ENCODE peak calls at places on chromosomes 7 and 10, in six cellular contexts. One of them, this sample, is unnamed.

GRCh38 chr10:73965890-73966768 is 31.8 kb upstream of the VCL start:
- DNase-seq in K562: no peak
- DNase-seq in GM12891: no peak
- DNase-seq in H1: peak; percentile 96
- DNase-seq in HepG2: peak; percentile 63
- DNase-seq in GM12878: no peak
- DNase-seq in this sample: no peak

GRCh38 chr10:114566064-114566463 is 92.0 kb downstream of the ABLIM1 start:
- DNase-seq in K562: no peak
- DNase-seq in GM12891: no peak
- DNase-seq in H1: no peak
- DNase-seq in HepG2: no peak
- DNase-seq in GM12878: no peak
- DNase-seq in this sample: no peak

GRCh38 chr10:15197911-15198310 is 29.4 kb upstream of the NMT2 start:
- DNase-seq in K562: no peak
- DNase-seq in GM12891: no peak
- DNase-seq in H1: no peak
- DNase-seq in HepG2: no peak
- DNase-seq in GM12878: no peak
- DNase-seq in this sample: no peak

GRCh38 chr10:108375691-108376090 is 1211.2 kb upstream of the SORCS1 start:
- DNase-seq in K562: no peak
- DNase-seq in GM12891: no peak
- DNase-seq in H1: no peak
- DNase-seq in HepG2: no peak
- DNase-seq in GM12878: no peak
- DNase-seq in this sample: no peak

GRCh38 chr7:151121380-151122170 is 35.3 kb downstream of the AGAP3 start:
- DNase-seq in K562: no peak
- DNase-seq in GM12891: no peak
- DNase-seq in H1: no peak
- DNase-seq in HepG2: no peak
- DNase-seq in GM12878: no peak
- DNase-seq in this sample: no peak

GRCh38 chr10:12658526-12658925 is 309.2 kb downstream of the CAMK1D start:
- DNase-seq in K562: no peak
- DNase-seq in GM12891: no peak
- DNase-seq in H1: no peak
- DNase-seq in HepG2: no peak
- DNase-seq in GM12878: no peak
- DNase-seq in this sample: no peak

GRCh38 chr7:17971392-17971791 is 31.1 kb upstream of the SNX13 start:
- DNase-seq in K562: no peak
- DNase-seq in GM12891: no peak
- DNase-seq in H1: no peak
- DNase-seq in HepG2: no peak
- DNase-seq in GM12878: no peak
- DNase-seq in this sample: no peak

GRCh38 chr10:102629661-102630614 is 14.3 kb upstream of the TRIM8 start:
- DNase-seq in K562: no peak
- DNase-seq in GM12891: no peak
- DNase-seq in H1: peak; percentile 60
- DNase-seq in HepG2: peak; percentile 60
- DNase-seq in GM12878: no peak
- DNase-seq in this sample: no peak

GRCh38 chr10:44935961-44936285 is 23.7 kb upstream of the RASSF4 start:
- DNase-seq in K562: no peak
- DNase-seq in GM12891: no peak
- DNase-seq in H1: no peak
- DNase-seq in HepG2: no peak
- DNase-seq in GM12878: no peak
- DNase-seq in this sample: no peak

GRCh38 chr10:102133373-102134195 is 744 bp downstream of the PPRC1 start:
- DNase-seq in K562: peak; percentile 81
- DNase-seq in GM12891: peak; percentile 57
- DNase-seq in H1: no peak
- DNase-seq in HepG2: peak; percentile 78
- DNase-seq in GM12878: no peak
- DNase-seq in this sample: peak; percentile 69

GRCh38 chr10:119595715-119596515 is 849 bp downstream of the TIAL1 start:
- DNase-seq in K562: peak; percentile 47
- DNase-seq in GM12891: peak; percentile 37
- DNase-seq in H1: no peak
- DNase-seq in HepG2: no peak
- DNase-seq in GM12878: no peak
- DNase-seq in this sample: peak; percentile 43

GRCh38 chr10:69434169-69434568 is 17.1 kb upstream of the TSPAN15 start:
- DNase-seq in K562: no peak
- DNase-seq in GM12891: no peak
- DNase-seq in H1: no peak
- DNase-seq in HepG2: no peak
- DNase-seq in GM12878: no peak
- DNase-seq in this sample: no peak

GRCh38 chr10:120607016-120607709 is 150.1 kb downstream of the PLPP4 start:
- DNase-seq in K562: no peak
- DNase-seq in GM12891: no peak
- DNase-seq in H1: no peak
- DNase-seq in HepG2: no peak
- DNase-seq in GM12878: no peak
- DNase-seq in this sample: no peak
- TF ChIP-seq TAF1 in K562: no peak
- TF ChIP-seq TAF1 in GM12891: no peak
- TF ChIP-seq TAF1 in H1: no peak
- TF ChIP-seq TAF1 in HepG2: no peak
- TF ChIP-seq TAF1 in GM12878: no peak
- TF ChIP-seq TAF1 in this sample: no peak

DNA sequence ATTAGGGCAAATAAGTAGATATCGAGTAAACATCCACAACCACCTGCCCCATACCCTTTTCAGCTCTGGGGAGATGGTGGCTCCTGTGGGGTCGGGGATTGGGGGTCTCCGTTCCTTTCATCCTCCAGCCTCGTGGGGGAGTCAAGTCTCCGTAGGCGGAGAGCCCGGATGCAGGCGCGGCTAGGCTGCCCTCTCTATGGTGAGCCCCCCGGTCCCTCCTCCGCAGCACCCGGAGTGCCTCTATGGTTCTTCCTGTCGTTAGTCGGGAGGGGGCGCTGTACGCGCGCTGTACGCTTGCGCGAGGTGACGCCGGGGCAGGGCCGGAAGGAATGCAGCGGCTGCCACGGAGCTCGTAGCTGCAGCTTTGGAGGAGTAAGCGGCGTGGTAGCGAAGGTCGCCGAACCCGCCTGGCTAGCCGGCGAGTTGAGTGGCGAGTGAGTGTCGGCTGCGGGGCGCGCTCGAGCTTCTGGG is 14.8 kb upstream of the MMD2 start:
- DNase-seq in K562: peak; percentile 97
- DNase-seq in GM12891: peak; percentile 79
- DNase-seq in H1: peak; percentile 85
- DNase-seq in HepG2: peak; percentile 89
- DNase-seq in GM12878: peak; percentile 69
- DNase-seq in this sample: peak; percentile 75
- TF ChIP-seq POLR2A in K562: peak; percentile 69
- TF ChIP-seq POLR2A in GM12891: peak; percentile 54
- TF ChIP-seq POLR2A in H1: peak; percentile 69
- TF ChIP-seq POLR2A in HepG2: peak; percentile 73
- TF ChIP-seq POLR2A in GM12878: peak; percentile 89
- TF ChIP-seq POLR2A in this sample: peak; percentile 83

DNA sequence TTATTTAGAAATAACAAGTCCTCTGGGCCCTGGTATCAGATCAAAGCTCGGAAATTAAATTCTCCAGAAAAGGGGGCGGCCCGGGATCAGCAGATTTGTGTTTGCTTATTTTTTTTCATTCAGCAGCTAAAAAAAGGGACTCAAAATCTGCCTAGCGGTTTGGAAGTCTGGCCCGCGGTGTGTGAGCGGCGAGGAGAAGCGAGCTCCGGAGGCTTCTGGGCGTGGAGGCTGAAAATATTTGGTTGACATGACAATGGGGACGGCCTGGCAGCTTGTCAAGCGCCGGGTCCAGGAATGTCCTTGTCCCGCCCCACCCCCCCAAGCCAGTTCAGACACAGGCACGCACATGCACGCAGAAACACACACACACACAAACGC is 43.4 kb downstream of the FOXL3 start:
- DNase-seq in K562: no peak
- DNase-seq in GM12891: no peak
- DNase-seq in H1: no peak
- DNase-seq in HepG2: peak; percentile 63
- DNase-seq in GM12878: no peak
- DNase-seq in this sample: no peak
- TF ChIP-seq TAF1 in K562: no peak
- TF ChIP-seq TAF1 in GM12891: no peak
- TF ChIP-seq TAF1 in H1: no peak
- TF ChIP-seq TAF1 in HepG2: no peak
- TF ChIP-seq TAF1 in GM12878: no peak
- TF ChIP-seq TAF1 in this sample: no peak

GRCh38 chr7:1533569-1534329 is 3.2 kb downstream of the MAFK start:
- DNase-seq in K562: peak; percentile 88
- DNase-seq in GM12891: peak; percentile 72
- DNase-seq in H1: no peak
- DNase-seq in HepG2: no peak
- DNase-seq in GM12878: no peak
- DNase-seq in this sample: no peak
- TF ChIP-seq POLR2A in K562: no peak
- TF ChIP-seq POLR2A in GM12891: no peak
- TF ChIP-seq POLR2A in H1: no peak
- TF ChIP-seq POLR2A in HepG2: no peak
- TF ChIP-seq POLR2A in GM12878: no peak
- TF ChIP-seq POLR2A in this sample: no peak

DNA sequence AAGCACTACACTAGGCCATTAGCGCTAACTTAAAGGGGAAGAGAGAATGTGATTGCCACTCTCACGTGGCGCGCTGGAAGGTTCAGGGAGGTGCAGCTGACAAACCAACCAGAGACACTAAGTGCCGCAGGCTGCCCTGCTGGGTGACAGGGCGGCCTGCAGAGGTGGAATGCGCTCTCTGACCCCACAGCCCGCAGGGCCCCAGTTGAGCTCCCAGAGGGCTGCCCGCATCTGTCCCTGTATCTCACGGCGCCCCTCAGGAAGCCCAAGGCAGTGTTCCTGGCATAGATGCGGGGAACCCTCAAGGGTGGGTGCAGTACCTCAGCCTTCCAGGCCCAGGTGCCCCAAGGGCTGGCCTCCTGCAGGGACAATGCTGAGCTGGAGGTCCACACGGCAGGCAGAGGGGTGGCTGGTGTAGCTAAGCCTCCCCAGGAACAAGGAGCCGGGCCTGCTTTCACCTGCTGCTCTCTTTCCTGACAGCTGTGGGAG is 66.6 kb downstream of the CALML3 start:
- DNase-seq in K562: no peak
- DNase-seq in GM12891: no peak
- DNase-seq in H1: no peak
- DNase-seq in HepG2: peak; percentile 63
- DNase-seq in GM12878: no peak
- DNase-seq in this sample: no peak
- TF ChIP-seq TAF1 in K562: no peak
- TF ChIP-seq TAF1 in GM12891: no peak
- TF ChIP-seq TAF1 in H1: no peak
- TF ChIP-seq TAF1 in HepG2: no peak
- TF ChIP-seq TAF1 in GM12878: no peak
- TF ChIP-seq TAF1 in this sample: no peak

GRCh38 chr7:29955075-29955792 is 34.4 kb downstream of the SCRN1 start:
- DNase-seq in K562: no peak
- DNase-seq in GM12891: no peak
- DNase-seq in H1: no peak
- DNase-seq in HepG2: no peak
- DNase-seq in GM12878: no peak
- DNase-seq in this sample: no peak
- TF ChIP-seq POLR2A in K562: no peak
- TF ChIP-seq POLR2A in GM12891: no peak
- TF ChIP-seq POLR2A in H1: no peak
- TF ChIP-seq POLR2A in HepG2: no peak
- TF ChIP-seq POLR2A in GM12878: no peak
- TF ChIP-seq POLR2A in this sample: no peak

GRCh38 chr7:45884136-45884535 is 4.2 kb upstream of the IGFBP1 start:
- DNase-seq in K562: no peak
- DNase-seq in GM12891: no peak
- DNase-seq in H1: no peak
- DNase-seq in HepG2: no peak
- DNase-seq in GM12878: no peak
- DNase-seq in this sample: no peak
- TF ChIP-seq TAF1 in K562: no peak
- TF ChIP-seq TAF1 in GM12891: no peak
- TF ChIP-seq TAF1 in H1: no peak
- TF ChIP-seq TAF1 in HepG2: no peak
- TF ChIP-seq TAF1 in GM12878: no peak
- TF ChIP-seq TAF1 in this sample: no peak

GRCh38 chr10:87094373-87095240 is at the start of the genes GLUD1 and SHLD2:
- DNase-seq in K562: peak; percentile 91
- DNase-seq in GM12891: peak; percentile 79
- DNase-seq in H1: peak; percentile 69
- DNase-seq in HepG2: peak; percentile 87
- DNase-seq in GM12878: peak; percentile 54
- DNase-seq in this sample: peak; percentile 80
- TF ChIP-seq POLR2A in K562: peak; percentile 63
- TF ChIP-seq POLR2A in GM12891: peak; percentile 78
- TF ChIP-seq POLR2A in H1: peak; percentile 73
- TF ChIP-seq POLR2A in HepG2: peak; percentile 98
- TF ChIP-seq POLR2A in GM12878: peak; percentile 83
- TF ChIP-seq POLR2A in this sample: peak; percentile 84